ENCODE peak calls at places on chromosomes 13 and 19, in ten cellular contexts. Q is immature natural killer cell; J is PC-3; I is MCF 10A; X is COR-L47; M is stimulated activated CD8-positive, alpha-beta memory T cell treated with anti-CD3 and anti-CD28 coated beads, Interleukin-12 subunit alpha, Interleukin-12 subunit beta, amount 100 ng/mL, for 1 hour; A is DMS 273 treated with DMSO at 0.1 percent for 48 hours; H is foreskin fibroblast; F is hypothalamus; Y is Caco-2. Z is an unnamed sample.

GRCh38 chr19:50922316-50922853 is 11.2 kb upstream of the KLK4 start:
- DNase-seq in Q (peak), J (peak), I (peak), X (peak), M (peak), A (peak), H (peak), F (peak), Y (peak), Z (peak)

GRCh38 chr19:45421953-45422498 is 1.7 kb downstream of the ERCC1 start:
- DNase-seq in Q (no peak), J (no peak), I (no peak), X (no peak), M (no peak), A (no peak), H (no peak), F (no peak), Y (no peak), Z (no peak)

GRCh38 chr13:99045396-99045795 is 67.5 kb upstream of the DOCK9 start:
- DNase-seq in Q (no peak), J (no peak), I (no peak), X (no peak), M (no peak), A (no peak), H (no peak), F (no peak), Y (no peak), Z (no peak)

GRCh38 chr13:49082653-49083536 is 107.2 kb downstream of the FNDC3A start:
- DNase-seq in Q (no peak), J (no peak), I (peak), X (no peak), M (no peak), A (no peak), H (peak), F (no peak), Y (no peak), Z (no peak)

GRCh38 chr19:58218899-58219298 is 9.8 kb upstream of the ZNF544 start:
- DNase-seq in Q (peak), J (peak), I (peak), X (peak), M (peak), A (peak), H (no peak), F (no peak), Y (peak), Z (no peak)

GRCh38 chr13:37869756-37870488 is at the start of gene TRPC4:
- DNase-seq in Q (no peak), J (peak), I (peak), X (peak), M (no peak), A (no peak), H (peak), F (peak), Y (peak), Z (no peak)

GRCh38 chr13:36395280-36395679 is 37.0 kb upstream of the CCNA1 start:
- DNase-seq in Q (no peak), J (peak), I (peak), X (no peak), M (no peak), A (no peak), H (peak), F (no peak), Y (no peak), Z (no peak)

GRCh38 chr13:20054586-20054985 is 96.1 kb downstream of the ZMYM2 start:
- DNase-seq in Q (no peak), J (no peak), I (no peak), X (no peak), M (no peak), A (no peak), H (no peak), F (no peak), Y (no peak), Z (no peak)

GRCh38 chr13:44158741-44159632 is 214.6 kb upstream of the SERP2 start:
- DNase-seq in Q (no peak), J (no peak), I (no peak), X (no peak), M (no peak), A (no peak), H (no peak), F (no peak), Y (no peak), Z (no peak)

GRCh38 chr19:50334741-50335421 is 5.7 kb upstream of the KCNC3 start:
- DNase-seq in Q (no peak), J (no peak), I (no peak), X (no peak), M (no peak), A (no peak), H (no peak), F (no peak), Y (no peak), Z (no peak)

GRCh38 chr13:64928704-64929499 is 2301.2 kb downstream of the PCDH9 start:
- DNase-seq in Q (no peak), J (peak), I (peak), X (no peak), M (no peak), A (no peak), H (peak), F (no peak), Y (no peak), Z (no peak)

GRCh38 chr13:24161980-24162517 is 1.5 kb downstream of the SPATA13 start:
- DNase-seq in Q (no peak), J (peak), I (peak), X (no peak), M (no peak), A (no peak), H (no peak), F (no peak), Y (no peak), Z (no peak)

GRCh38 chr13:29453657-29454056 is 141.8 kb downstream of the SLC7A1 start:
- DNase-seq in Q (no peak), J (no peak), I (no peak), X (no peak), M (no peak), A (no peak), H (no peak), F (no peak), Y (no peak), Z (no peak)

GRCh38 chr19:18985257-18985656 is 44.2 kb upstream of the HOMER3 start:
- DNase-seq in Q (no peak), J (no peak), I (no peak), X (no peak), M (no peak), A (no peak), H (no peak), F (peak), Y (no peak), Z (no peak)

GRCh38 chr13:40476175-40476958 is 190.1 kb downstream of the FOXO1 start:
- DNase-seq in Q (no peak), J (peak), I (peak), X (no peak), M (no peak), A (no peak), H (peak), F (no peak), Y (peak), Z (no peak)

GRCh38 chr19:9786342-9786741 is 17.8 kb upstream of the ZNF846 start:
- DNase-seq in Q (no peak), J (no peak), I (no peak), X (no peak), M (no peak), A (no peak), H (no peak), F (no peak), Y (no peak), Z (no peak)

GRCh38 chr19:42080764-42081375 is 4.9 kb downstream of the ZNF574 start:
- DNase-seq in Q (no peak), J (no peak), I (no peak), X (no peak), M (no peak), A (no peak), H (no peak), F (no peak), Y (no peak), Z (no peak)

GRCh38 chr19:17156947-17157302 is 58.2 kb upstream of the USE1 start:
- DNase-seq in Q (no peak), J (no peak), I (no peak), X (no peak), M (no peak), A (no peak), H (no peak), F (peak), Y (no peak), Z (no peak)

GRCh38 chr13:51894239-51894638 is 32.5 kb downstream of the CCDC70 start:
- DNase-seq in Q (no peak), J (peak), I (peak), X (no peak), M (no peak), A (no peak), H (no peak), F (no peak), Y (no peak), Z (no peak)

GRCh38 chr19:8499048-8499833 is 3.2 kb downstream of the PRAM1 start:
- DNase-seq in Q (no peak), J (no peak), I (no peak), X (no peak), M (no peak), A (no peak), H (no peak), F (no peak), Y (no peak), Z (no peak)

GRCh38 chr19:6011206-6011605 is 33.3 kb upstream of the RANBP3 start:
- DNase-seq in Q (no peak), J (no peak), I (no peak), X (no peak), M (no peak), A (no peak), H (no peak), F (no peak), Y (no peak), Z (no peak)

GRCh38 chr19:48842744-48843162 is 6.5 kb upstream of the HSD17B14 start:
- DNase-seq in Q (peak), J (peak), I (peak), X (peak), M (no peak), A (no peak), H (no peak), F (peak), Y (peak), Z (peak)

GRCh38 chr13:70407486-70407885 is 299.2 kb upstream of the KLHL1 start:
- DNase-seq in Q (no peak), J (peak), I (no peak), X (no peak), M (no peak), A (no peak), H (no peak), F (no peak), Y (no peak), Z (no peak)

GRCh38 chr19:56689198-56689597 is 17.6 kb upstream of the ZNF835 start:
- DNase-seq in Q (no peak), J (peak), I (no peak), X (no peak), M (no peak), A (no peak), H (no peak), F (no peak), Y (no peak), Z (no peak)